ENCODE peak calls at places on chromosomes 3 and 15, in seven cellular contexts. One of them, this sample, is unnamed.

GRCh38 chr3:49248828-49249227 is 28.2 kb downstream of the C3orf62 start:
- DNase-seq in mucosa of descending colon: no peak
- DNase-seq in prostate gland: no peak
- DNase-seq in heart left ventricle: peak
- DNase-seq in OCI-LY7: no peak
- DNase-seq in kidney epithelial cell: no peak
- DNase-seq in kidney: no peak
- DNase-seq in this sample: no peak

GRCh38 chr3:171283248-171284222 is 176.7 kb downstream of the TNIK start:
- DNase-seq in prostate gland: no peak
- DNase-seq in mucosa of descending colon: no peak
- DNase-seq in kidney epithelial cell: no peak
- DNase-seq in OCI-LY7: no peak
- DNase-seq in heart left ventricle: no peak
- DNase-seq in kidney: no peak
- DNase-seq in this sample: no peak

GRCh38 chr15:100614918-100615317 is 12.5 kb downstream of the ASB7 start:
- DNase-seq in mucosa of descending colon: no peak
- DNase-seq in prostate gland: no peak
- DNase-seq in kidney epithelial cell: no peak
- DNase-seq in heart left ventricle: no peak
- DNase-seq in OCI-LY7: no peak
- DNase-seq in kidney: no peak
- DNase-seq in this sample: no peak

GRCh38 chr3:123331006-123331405 is 117.9 kb downstream of the ADCY5 start:
- DNase-seq in kidney: peak
- DNase-seq in kidney epithelial cell: no peak
- DNase-seq in prostate gland: no peak
- DNase-seq in heart left ventricle: peak
- DNase-seq in mucosa of descending colon: no peak
- DNase-seq in OCI-LY7: no peak
- DNase-seq in this sample: no peak

GRCh38 chr3:129723558-129724324 is 117.3 kb upstream of the PLXND1 start:
- DNase-seq in mucosa of descending colon: no peak
- DNase-seq in kidney epithelial cell: peak
- DNase-seq in OCI-LY7: no peak
- DNase-seq in heart left ventricle: peak
- DNase-seq in prostate gland: peak
- DNase-seq in kidney: no peak
- DNase-seq in this sample: no peak

GRCh38 chr3:76753599-76753998 is 286.3 kb upstream of the ROBO2 start:
- DNase-seq in kidney epithelial cell: no peak
- DNase-seq in OCI-LY7: no peak
- DNase-seq in mucosa of descending colon: no peak
- DNase-seq in kidney: no peak
- DNase-seq in prostate gland: no peak
- DNase-seq in heart left ventricle: no peak
- DNase-seq in this sample: no peak

GRCh38 chr15:88419830-88420229 is 47.4 kb downstream of the MRPL46 start:
- DNase-seq in prostate gland: no peak
- DNase-seq in OCI-LY7: no peak
- DNase-seq in kidney epithelial cell: no peak
- DNase-seq in mucosa of descending colon: no peak
- DNase-seq in kidney: no peak
- DNase-seq in heart left ventricle: no peak
- DNase-seq in this sample: no peak

GRCh38 chr3:158864492-158864891 is 62.6 kb downstream of the MFSD1 start:
- DNase-seq in OCI-LY7: no peak
- DNase-seq in mucosa of descending colon: no peak
- DNase-seq in kidney epithelial cell: no peak
- DNase-seq in heart left ventricle: no peak
- DNase-seq in prostate gland: no peak
- DNase-seq in kidney: no peak
- DNase-seq in this sample: no peak

GRCh38 chr15:101167791-101168462 is 83.9 kb downstream of the CHSY1 start:
- DNase-seq in OCI-LY7: no peak
- DNase-seq in kidney: peak
- DNase-seq in prostate gland: peak
- DNase-seq in heart left ventricle: peak
- DNase-seq in mucosa of descending colon: peak
- DNase-seq in kidney epithelial cell: peak
- DNase-seq in this sample: peak

GRCh38 chr15:58146734-58147133 is 8.6 kb downstream of the AQP9 start:
- DNase-seq in kidney: no peak
- DNase-seq in mucosa of descending colon: no peak
- DNase-seq in heart left ventricle: no peak
- DNase-seq in prostate gland: no peak
- DNase-seq in OCI-LY7: no peak
- DNase-seq in kidney epithelial cell: peak
- DNase-seq in this sample: no peak

GRCh38 chr3:7371693-7372572 is 511.0 kb downstream of the GRM7 start:
- DNase-seq in kidney epithelial cell: no peak
- DNase-seq in OCI-LY7: no peak
- DNase-seq in prostate gland: no peak
- DNase-seq in mucosa of descending colon: no peak
- DNase-seq in kidney: no peak
- DNase-seq in heart left ventricle: no peak
- DNase-seq in this sample: no peak

GRCh38 chr3:13166243-13167063 is 93.2 kb upstream of the IQSEC1 start:
- DNase-seq in heart left ventricle: no peak
- DNase-seq in prostate gland: no peak
- DNase-seq in OCI-LY7: no peak
- DNase-seq in kidney: peak
- DNase-seq in mucosa of descending colon: no peak
- DNase-seq in kidney epithelial cell: no peak
- DNase-seq in this sample: peak

GRCh38 chr3:126895178-126896066 is 87.5 kb upstream of the PLXNA1 start:
- DNase-seq in kidney epithelial cell: no peak
- DNase-seq in mucosa of descending colon: no peak
- DNase-seq in prostate gland: no peak
- DNase-seq in heart left ventricle: no peak
- DNase-seq in kidney: no peak
- DNase-seq in OCI-LY7: no peak
- DNase-seq in this sample: no peak

GRCh38 chr3:123044981-123045763 is 17.6 kb upstream of the SEMA5B start:
- DNase-seq in kidney: no peak
- DNase-seq in mucosa of descending colon: no peak
- DNase-seq in heart left ventricle: no peak
- DNase-seq in OCI-LY7: no peak
- DNase-seq in kidney epithelial cell: no peak
- DNase-seq in prostate gland: no peak
- DNase-seq in this sample: no peak

GRCh38 chr15:77867266-77868047 is 210.1 kb downstream of the TBC1D2B start:
- DNase-seq in mucosa of descending colon: peak
- DNase-seq in OCI-LY7: no peak
- DNase-seq in kidney epithelial cell: no peak
- DNase-seq in prostate gland: no peak
- DNase-seq in heart left ventricle: peak
- DNase-seq in kidney: peak
- DNase-seq in this sample: peak

DNA sequence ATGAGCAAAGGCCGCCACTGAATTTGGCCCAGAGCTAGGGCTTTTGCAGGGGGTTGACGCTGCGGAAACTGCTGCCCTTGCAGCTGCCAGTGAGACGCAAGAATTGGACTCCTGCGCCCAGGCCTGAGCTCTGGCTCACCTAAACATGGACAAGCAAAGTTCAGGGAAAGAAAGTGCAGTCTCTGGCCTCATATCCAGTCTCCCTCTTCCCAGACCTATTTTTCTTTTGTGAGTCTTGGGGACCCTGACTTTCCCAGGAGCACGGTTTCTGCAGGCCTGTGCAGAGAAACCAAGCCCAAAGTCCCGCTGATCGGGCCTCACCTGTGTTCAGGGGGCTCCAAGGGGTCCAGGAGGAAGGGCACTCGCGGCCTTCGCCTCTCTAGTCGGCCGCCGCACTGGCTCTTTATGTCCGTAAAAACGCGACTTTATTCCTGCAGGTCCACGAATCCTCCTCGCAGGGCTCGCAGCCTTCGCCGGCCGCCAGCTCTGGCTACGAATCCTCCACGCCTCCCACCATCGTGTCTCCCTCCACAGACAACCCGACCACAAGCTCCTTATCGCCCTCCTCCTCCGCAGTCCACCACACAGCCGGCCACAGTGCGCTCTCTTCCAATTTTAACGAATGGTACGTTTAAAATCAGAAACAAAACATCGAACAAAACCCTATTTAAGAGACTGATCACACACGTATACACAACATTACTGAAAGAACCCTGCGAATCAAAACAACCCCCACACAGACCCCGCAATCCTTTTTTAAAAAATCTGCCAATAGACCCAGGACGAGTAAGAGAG is 3.9 kb downstream of the ZIC1 start:
- DNase-seq in kidney epithelial cell: no peak
- DNase-seq in OCI-LY7: no peak
- DNase-seq in prostate gland: no peak
- DNase-seq in heart left ventricle: no peak
- DNase-seq in kidney: peak
- DNase-seq in mucosa of descending colon: no peak
- DNase-seq in this sample: no peak
- H3K4me3 ChIP-seq in kidney epithelial cell: no peak
- H3K4me3 ChIP-seq in OCI-LY7: no peak
- H3K4me3 ChIP-seq in prostate gland: no peak
- H3K4me3 ChIP-seq in heart left ventricle: no peak
- H3K4me3 ChIP-seq in kidney: peak
- H3K4me3 ChIP-seq in mucosa of descending colon: no peak
- H3K4me3 ChIP-seq in this sample: no peak

GRCh38 chr3:78140274-78140673 is 1100.4 kb downstream of the ROBO2 start:
- DNase-seq in heart left ventricle: no peak
- DNase-seq in kidney: no peak
- DNase-seq in mucosa of descending colon: no peak
- DNase-seq in OCI-LY7: no peak
- DNase-seq in kidney epithelial cell: no peak
- DNase-seq in prostate gland: no peak
- DNase-seq in this sample: no peak
- TF ChIP-seq CTCF in heart left ventricle: no peak
- TF ChIP-seq CTCF in kidney: no peak
- TF ChIP-seq CTCF in mucosa of descending colon: no peak
- TF ChIP-seq CTCF in OCI-LY7: no peak
- TF ChIP-seq CTCF in kidney epithelial cell: no peak
- TF ChIP-seq CTCF in prostate gland: no peak
- TF ChIP-seq CTCF in this sample: no peak

GRCh38 chr3:24096695-24097290 is 151.7 kb downstream of the NR1D2 start:
- DNase-seq in OCI-LY7: no peak
- DNase-seq in mucosa of descending colon: no peak
- DNase-seq in kidney epithelial cell: no peak
- DNase-seq in kidney: no peak
- DNase-seq in prostate gland: no peak
- DNase-seq in heart left ventricle: no peak
- DNase-seq in this sample: no peak
- H3K4me3 ChIP-seq in OCI-LY7: no peak
- H3K4me3 ChIP-seq in mucosa of descending colon: no peak
- H3K4me3 ChIP-seq in kidney epithelial cell: no peak
- H3K4me3 ChIP-seq in kidney: no peak
- H3K4me3 ChIP-seq in prostate gland: no peak
- H3K4me3 ChIP-seq in heart left ventricle: no peak
- H3K4me3 ChIP-seq in this sample: no peak

GRCh38 chr3:108493862-108494261 is 16.5 kb downstream of the MYH15 start:
- DNase-seq in mucosa of descending colon: no peak
- DNase-seq in heart left ventricle: no peak
- DNase-seq in kidney epithelial cell: no peak
- DNase-seq in prostate gland: no peak
- DNase-seq in kidney: no peak
- DNase-seq in OCI-LY7: no peak
- DNase-seq in this sample: no peak
- TF ChIP-seq CTCF in mucosa of descending colon: no peak
- TF ChIP-seq CTCF in heart left ventricle: peak
- TF ChIP-seq CTCF in kidney epithelial cell: peak
- TF ChIP-seq CTCF in prostate gland: no peak
- TF ChIP-seq CTCF in kidney: no peak
- TF ChIP-seq CTCF in OCI-LY7: peak
- TF ChIP-seq CTCF in this sample: peak

GRCh38 chr15:69467636-69468035 is 15.0 kb downstream of the RPLP1 start:
- DNase-seq in mucosa of descending colon: no peak
- DNase-seq in kidney epithelial cell: no peak
- DNase-seq in OCI-LY7: no peak
- DNase-seq in kidney: no peak
- DNase-seq in heart left ventricle: no peak
- DNase-seq in prostate gland: peak
- DNase-seq in this sample: peak
- H3K4me3 ChIP-seq in mucosa of descending colon: no peak
- H3K4me3 ChIP-seq in kidney epithelial cell: no peak
- H3K4me3 ChIP-seq in OCI-LY7: no peak
- H3K4me3 ChIP-seq in kidney: no peak
- H3K4me3 ChIP-seq in heart left ventricle: no peak
- H3K4me3 ChIP-seq in prostate gland: no peak
- H3K4me3 ChIP-seq in this sample: no peak

GRCh38 chr15:74958320-74958907 is 1.8 kb upstream of the RPP25 start:
- DNase-seq in kidney: peak
- DNase-seq in heart left ventricle: peak
- DNase-seq in mucosa of descending colon: peak
- DNase-seq in kidney epithelial cell: no peak
- DNase-seq in OCI-LY7: no peak
- DNase-seq in prostate gland: peak
- DNase-seq in this sample: peak
- TF ChIP-seq CTCF in kidney: peak
- TF ChIP-seq CTCF in heart left ventricle: peak
- TF ChIP-seq CTCF in mucosa of descending colon: peak
- TF ChIP-seq CTCF in kidney epithelial cell: peak
- TF ChIP-seq CTCF in OCI-LY7: no peak
- TF ChIP-seq CTCF in prostate gland: no peak
- TF ChIP-seq CTCF in this sample: no peak

GRCh38 chr3:44647771-44648170 is 761 bp upstream of the ZNF35 start:
- DNase-seq in kidney epithelial cell: no peak
- DNase-seq in OCI-LY7: no peak
- DNase-seq in prostate gland: no peak
- DNase-seq in kidney: no peak
- DNase-seq in heart left ventricle: no peak
- DNase-seq in mucosa of descending colon: no peak
- DNase-seq in this sample: no peak

GRCh38 chr3:44648564-44649229 is at the start of gene ZNF35:
- DNase-seq in mucosa of descending colon: peak
- DNase-seq in OCI-LY7: peak
- DNase-seq in prostate gland: peak
- DNase-seq in kidney: peak
- DNase-seq in kidney epithelial cell: peak
- DNase-seq in heart left ventricle: peak
- DNase-seq in this sample: peak

GRCh38 chr3:44649709-44650108 is 1.2 kb downstream of the ZNF35 start:
- DNase-seq in kidney: no peak
- DNase-seq in kidney epithelial cell: no peak
- DNase-seq in OCI-LY7: no peak
- DNase-seq in mucosa of descending colon: no peak
- DNase-seq in heart left ventricle: no peak
- DNase-seq in prostate gland: no peak
- DNase-seq in this sample: no peak
- H3K4me3 ChIP-seq in kidney: no peak
- H3K4me3 ChIP-seq in kidney epithelial cell: no peak
- H3K4me3 ChIP-seq in OCI-LY7: no peak
- H3K4me3 ChIP-seq in mucosa of descending colon: no peak
- H3K4me3 ChIP-seq in heart left ventricle: no peak
- H3K4me3 ChIP-seq in prostate gland: no peak
- H3K4me3 ChIP-seq in this sample: no peak